ENCODE peak calls at places on chromosomes 12 and 14, in eight cellular contexts. J is right lobe of liver, O is body of pancreas, B is esophagus squamous epithelium, I is endothelial cell of umbilical vein, E is uterus, W is breast epithelium, A is sigmoid colon. D is an unnamed sample.

GRCh38 chr14:38404100-38404541 is 148.2 kb upstream of the CLEC14A start:
- DNase-seq in J (no peak), O (no peak), B (no peak), I (peak; percentile 84), E (no peak), W (no peak), A (no peak), D (no peak)

GRCh38 chr12:124914392-124915248 is at the start of gene UBC:
- DNase-seq in J (peak; percentile 95), O (peak; percentile 92), B (no peak), I (peak; percentile 88), E (peak; percentile 89), W (peak; percentile 97), A (peak; percentile 98), D (peak; percentile 94)

GRCh38 chr14:68975667-68976066 is 3.4 kb downstream of the ACTN1 start:
- DNase-seq in J (no peak), O (no peak), B (no peak), I (peak; percentile 46), E (peak; percentile 70), W (no peak), A (peak; percentile 89), D (peak; percentile 37)

GRCh38 chr14:37599527-37600368 is 4.3 kb downstream of the TTC6 start:
- DNase-seq in J (no peak), O (no peak), B (no peak), I (no peak), E (no peak), W (peak; percentile 77), A (no peak), D (no peak)

GRCh38 chr14:71647086-71647784 is 285.0 kb upstream of the RGS6 start:
- DNase-seq in J (no peak), O (peak; percentile 34), B (no peak), I (no peak), E (no peak), W (no peak), A (no peak), D (no peak)

GRCh38 chr12:50110762-50111416 is 1.1 kb upstream of the COX14 start:
- DNase-seq in J (peak; percentile 92), O (peak; percentile 62), B (no peak), I (no peak), E (peak; percentile 40), W (no peak), A (peak; percentile 80), D (peak; percentile 78)

GRCh38 chr14:65949711-65950516 is 536.3 kb upstream of the CCDC196 start:
- DNase-seq in J (no peak), O (peak; percentile 70), B (no peak), I (no peak), E (peak; percentile 23), W (peak; percentile 69), A (peak; percentile 72), D (peak; percentile 77)

GRCh38 chr12:89247962-89248361 is 104.3 kb downstream of the DUSP6 start:
- DNase-seq in J (no peak), O (no peak), B (no peak), I (no peak), E (no peak), W (no peak), A (no peak), D (no peak)

GRCh38 chr14:66074546-66074945 is 411.6 kb upstream of the CCDC196 start:
- DNase-seq in J (no peak), O (no peak), B (no peak), I (no peak), E (no peak), W (no peak), A (no peak), D (no peak)

DNA sequence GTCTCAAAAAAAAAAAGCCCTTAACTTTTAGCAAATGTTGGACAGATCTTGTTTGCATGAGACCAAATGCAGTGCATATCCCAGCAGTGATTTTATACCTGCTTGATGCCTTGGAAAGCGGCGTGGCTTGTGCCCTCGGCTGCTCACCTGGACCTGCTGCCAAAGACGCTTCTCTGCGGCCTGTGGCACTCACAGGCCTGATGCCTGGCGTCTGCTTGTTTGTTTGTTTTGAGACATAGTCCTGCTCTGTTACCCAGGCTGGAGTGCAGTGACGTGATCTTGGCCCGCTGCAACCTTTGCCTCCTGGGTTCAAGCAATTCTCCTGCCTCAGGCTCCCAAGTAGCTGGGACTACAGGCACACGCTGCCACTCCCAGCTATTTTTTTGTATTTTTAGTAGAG is 5.2 kb downstream of the PGAM5 start:
- DNase-seq in J (peak; percentile 86), O (no peak), B (no peak), I (no peak), E (no peak), W (no peak), A (no peak), D (no peak)
- H3K36me3 ChIP-seq in J (peaks cover 47% of the 10 kb centered on the region), O (peaks cover 5% of the 10 kb centered on the region), B (peaks cover 14% of the 10 kb centered on the region), I (peaks cover 4% of the 10 kb centered on the region), E (no peaks in the 10 kb centered on the region), W (no peaks in the 10 kb centered on the region), A (peaks cover 30% of the 10 kb centered on the region), D (peaks cover 54% of the 10 kb centered on the region)

GRCh38 chr12:57141249-57141648 is 6.2 kb downstream of the LRP1-AS start:
- DNase-seq in J (no peak), O (no peak), B (no peak), I (no peak), E (peak; percentile 14), W (no peak), A (no peak), D (no peak)

GRCh38 chr12:57142727-57143126 is 4.7 kb downstream of the LRP1-AS start:
- DNase-seq in J (no peak), O (no peak), B (no peak), I (no peak), E (peak; percentile 17), W (no peak), A (no peak), D (no peak)

GRCh38 chr12:57142121-57142520 is 5.3 kb downstream of the LRP1-AS start:
- DNase-seq in J (no peak), O (no peak), B (no peak), I (no peak), E (peak; percentile 68), W (no peak), A (no peak), D (peak; percentile 61)

GRCh38 chr12:57138526-57139272 is 8.7 kb downstream of the LRP1-AS start:
- DNase-seq in J (peak; percentile 94), O (peak; percentile 44), B (no peak), I (no peak), E (peak; percentile 83), W (no peak), A (peak; percentile 93), D (peak; percentile 87)

DNA sequence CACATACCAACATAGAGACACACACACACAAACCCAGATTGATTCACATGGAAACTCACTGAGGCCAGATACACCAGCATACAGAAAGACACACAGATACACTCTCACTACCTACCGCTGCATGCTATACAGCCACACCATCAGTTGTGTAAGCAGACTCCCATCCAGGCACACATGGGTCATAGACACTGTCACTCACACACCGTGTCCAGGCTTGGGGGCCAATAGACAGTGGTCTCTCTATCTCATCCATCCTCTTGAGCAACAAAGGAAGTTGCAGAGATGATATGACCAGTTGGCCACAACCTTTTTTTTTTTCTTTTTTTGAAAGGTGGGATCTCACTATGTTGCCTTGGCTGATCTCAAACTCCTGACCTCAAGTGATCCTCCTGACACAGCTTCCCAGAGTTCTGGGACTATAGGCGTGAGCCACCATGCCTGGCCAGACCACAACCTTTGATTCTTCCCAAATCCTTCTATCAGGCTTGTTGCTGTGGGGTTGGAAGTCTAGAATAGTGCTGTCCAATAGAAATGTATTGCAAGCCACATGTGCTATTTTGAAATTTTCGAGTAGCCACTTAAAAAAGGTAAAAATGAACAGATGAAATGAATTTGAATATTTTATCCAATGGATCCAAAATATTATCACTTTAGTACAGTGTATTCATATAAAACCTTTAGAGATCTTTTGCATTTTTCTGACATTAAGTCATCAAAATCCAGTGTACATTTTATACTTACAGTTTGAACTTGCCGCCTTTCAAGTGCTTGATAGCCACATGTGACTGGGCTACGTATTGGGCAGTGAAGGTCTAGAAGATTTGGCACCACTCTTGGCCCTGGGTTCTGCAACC is 7.4 kb downstream of the LRP1-AS start:
- DNase-seq in J (no peak), O (no peak), B (no peak), I (no peak), E (peak; percentile 35), W (no peak), A (no peak), D (no peak)
- TF ChIP-seq POLR2A in J (peak; percentile 28), O (no peak), B (no peak), I (no peak), E (no peak), W (no peak), A (no peak), D (no peak)

GRCh38 chr12:103879048-103879692 is 38.1 kb upstream of the NT5DC3 start:
- DNase-seq in J (no peak), O (no peak), B (no peak), I (no peak), E (no peak), W (no peak), A (no peak), D (no peak)

GRCh38 chr12:103879878-103880277 is 38.8 kb upstream of the NT5DC3 start:
- DNase-seq in J (no peak), O (no peak), B (no peak), I (no peak), E (no peak), W (no peak), A (no peak), D (no peak)

GRCh38 chr12:103877934-103878510 is 37.0 kb upstream of the NT5DC3 start:
- DNase-seq in J (no peak), O (peak; percentile 56), B (no peak), I (peak; percentile 52), E (no peak), W (no peak), A (peak; percentile 78), D (no peak)

GRCh38 chr12:103881261-103881660 is 40.2 kb upstream of the NT5DC3 start:
- DNase-seq in J (no peak), O (no peak), B (no peak), I (peak; percentile 7), E (no peak), W (no peak), A (no peak), D (no peak)

DNA sequence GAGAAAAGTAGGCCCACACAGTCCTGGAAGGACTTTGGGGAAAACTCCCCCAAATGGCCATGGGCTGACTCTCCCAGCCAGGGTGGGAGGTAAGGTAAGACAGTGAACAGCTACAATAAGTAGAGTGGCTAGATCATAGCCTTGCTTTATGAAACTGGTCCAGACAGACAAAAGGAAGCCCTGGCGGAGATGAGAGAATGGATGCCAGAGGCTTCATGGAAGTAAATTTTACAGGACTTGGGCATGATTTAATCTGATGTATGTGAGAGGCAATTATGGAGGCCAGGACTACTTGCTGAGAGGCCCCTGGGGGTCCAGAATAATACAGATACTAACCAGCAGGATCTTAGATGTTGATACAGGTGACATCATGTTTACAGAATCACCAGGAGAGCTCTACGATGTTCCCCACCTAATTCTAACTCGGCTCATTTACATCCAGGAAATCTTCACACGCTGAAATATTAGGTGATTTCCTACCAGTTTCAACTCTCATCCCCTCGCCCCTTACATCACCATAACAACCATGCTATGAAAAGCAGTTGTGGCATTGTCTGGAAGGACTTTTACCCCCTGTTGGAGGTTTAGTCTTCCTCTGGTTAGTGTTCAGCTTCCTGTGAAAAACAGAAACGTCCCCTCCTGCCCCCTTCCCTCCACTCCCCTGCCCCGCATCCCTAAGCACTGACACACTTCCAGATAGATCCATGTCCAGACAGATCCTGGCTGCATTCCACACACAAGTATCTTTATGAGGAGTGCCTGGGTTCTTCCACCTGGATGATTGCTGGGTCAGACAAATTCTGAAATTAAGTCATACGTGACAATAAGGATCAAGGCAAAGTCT is 39.5 kb upstream of the NT5DC3 start:
- DNase-seq in J (no peak), O (no peak), B (no peak), I (peak; percentile 41), E (no peak), W (no peak), A (no peak), D (no peak)
- H3K36me3 ChIP-seq in J (no peaks in the 10 kb centered on the region), O (no peaks in the 10 kb centered on the region), B (no peaks in the 10 kb centered on the region), I (no peaks in the 10 kb centered on the region), E (no peaks in the 10 kb centered on the region), W (no peaks in the 10 kb centered on the region), A (no peaks in the 10 kb centered on the region), D (no peaks in the 10 kb centered on the region)

GRCh38 chr14:85416771-85417170 is 113.2 kb upstream of the FLRT2 start:
- DNase-seq in J (no peak), O (no peak), B (no peak), I (peak; percentile 84), E (no peak), W (no peak), A (no peak), D (no peak)
- TF ChIP-seq POLR2A in J (no peak), O (no peak), B (no peak), I (no peak), E (no peak), W (no peak), A (no peak), D (no peak)

D was measured in heart left ventricle.